ENCODE peak calls at places on chromosomes 3 and 15, in six cellular contexts. M, C, B, X, D and V are unnamed samples.

GRCh38 chr3:62318365-62318751 is 55.0 kb downstream of the FEZF2 start:
- DNase-seq in M (no peak), X (no peak), C (no peak), D (no peak), B (no peak), V (no peak)

GRCh38 chr3:45986303-45986982 is 9.2 kb downstream of the FYCO1 start:
- DNase-seq in B (peak), C (peak), X (no peak), M (no peak), D (peak), V (peak)

GRCh38 chr15:41194444-41194843 is 36.1 kb downstream of the EXD1 start:
- DNase-seq in D (no peak), X (no peak), C (no peak), M (no peak), B (no peak), V (no peak)

GRCh38 chr15:42401544-42402478 is 42.5 kb downstream of the CAPN3 start:
- DNase-seq in X (peak), M (no peak), D (no peak), B (no peak), C (no peak), V (no peak)

GRCh38 chr3:50172615-50173220 is 17.6 kb downstream of the SEMA3F start:
- DNase-seq in B (no peak), C (no peak), X (no peak), D (no peak), M (peak), V (no peak)

GRCh38 chr3:147937341-147937740 is 528.2 kb downstream of the ZIC1 start:
- DNase-seq in B (no peak), C (peak), X (no peak), M (no peak), D (no peak), V (no peak)

GRCh38 chr3:161770532-161771386 is 274.2 kb downstream of the OTOL1 start:
- DNase-seq in M (no peak), B (no peak), X (peak), D (no peak), C (peak), V (peak)

GRCh38 chr3:14425574-14426304 is 23.3 kb downstream of the SLC6A6 start:
- DNase-seq in D (peak), C (no peak), M (no peak), X (peak), B (no peak), V (no peak)

GRCh38 chr3:141795311-141795710 is 32.1 kb downstream of the GRK7 start:
- DNase-seq in C (no peak), D (no peak), X (peak), B (no peak), M (no peak), V (no peak)

GRCh38 chr3:169952045-169952444 is 14.6 kb upstream of the SEC62 start:
- DNase-seq in X (peak), M (no peak), D (no peak), B (no peak), C (no peak), V (peak)

GRCh38 chr3:53243165-53243564 is 12.7 kb downstream of the TKT start:
- DNase-seq in M (peak), X (no peak), D (no peak), B (no peak), C (peak), V (peak)

GRCh38 chr15:100879461-100880138 is at the start of gene ALDH1A3:
- DNase-seq in D (peak), M (peak), C (peak), X (peak), B (no peak), V (peak)

GRCh38 chr3:119481079-119481478 is 12.3 kb downstream of the POGLUT1 start:
- DNase-seq in C (no peak), M (no peak), X (no peak), B (no peak), D (peak), V (no peak)

GRCh38 chr15:92921215-92922131 is 21.3 kb downstream of the CHD2 start:
- DNase-seq in X (no peak), M (no peak), D (peak), C (peak), B (no peak), V (peak)

GRCh38 chr3:169237181-169237580 is 426.3 kb downstream of the MECOM start:
- DNase-seq in M (no peak), C (peak), X (no peak), D (no peak), B (no peak), V (no peak)

GRCh38 chr3:55752911-55753310 is 265.8 kb upstream of the WNT5A start:
- DNase-seq in M (no peak), D (no peak), X (no peak), B (no peak), C (no peak), V (no peak)

GRCh38 chr3:138097192-138097829 is 18.1 kb downstream of the DZIP1L start:
- DNase-seq in M (no peak), X (peak), B (no peak), D (no peak), C (no peak), V (no peak)
- TF ChIP-seq CTCF in M (peak), X (peak), B (no peak), D (peak), C (peak), V (peak)

DNA sequence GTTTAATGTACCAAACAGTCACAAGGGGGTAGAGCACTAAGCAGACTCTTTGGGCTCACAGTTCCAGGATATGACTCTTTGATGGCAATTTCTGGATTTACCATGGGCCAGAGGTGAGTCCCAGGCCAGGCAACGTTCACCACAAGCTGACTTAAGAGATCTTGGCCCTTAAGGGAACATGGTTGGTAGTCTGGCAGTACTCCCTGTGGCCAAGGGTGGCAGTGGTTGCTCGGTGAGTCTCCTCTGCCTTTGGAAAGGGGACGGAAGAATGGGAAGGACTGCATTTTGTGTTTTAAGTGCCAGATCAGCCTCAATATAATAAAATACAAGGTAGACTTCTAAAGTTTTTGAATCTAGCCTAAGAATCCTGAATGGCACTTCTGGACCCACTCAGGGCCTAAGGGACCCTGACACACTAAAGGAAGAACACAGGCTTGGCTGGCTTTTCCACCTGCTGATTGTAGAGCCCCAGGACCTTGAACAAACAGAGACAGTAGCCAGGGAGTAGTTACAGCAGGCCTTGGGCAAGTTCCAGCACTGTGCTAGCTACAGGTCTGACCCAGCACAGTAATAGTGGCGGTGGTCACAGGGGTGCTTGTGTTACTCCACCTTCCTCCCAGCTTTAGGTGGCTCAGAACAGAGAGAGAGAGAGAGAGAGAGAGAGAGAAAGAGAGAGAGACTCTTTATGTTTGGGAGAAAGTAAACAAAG is 730.7 kb upstream of the ALCAM start:
- DNase-seq in B (no peak), M (no peak), D (no peak), C (no peak), X (no peak), V (no peak)
- TF ChIP-seq CTCF in B (no peak), M (no peak), D (no peak), C (peak), X (no peak), V (no peak)

GRCh38 chr15:35182841-35183479 is 97.9 kb upstream of the NANOGP8 start:
- DNase-seq in C (peak), D (no peak), B (no peak), M (no peak), X (no peak), V (no peak)
- TF ChIP-seq CTCF in C (no peak), D (no peak), B (no peak), M (no peak), X (no peak), V (no peak)

GRCh38 chr3:186514296-186515002 is 29.7 kb downstream of the CRYGS start:
- DNase-seq in D (no peak), X (peak), M (no peak), C (no peak), B (no peak), V (peak)
- TF ChIP-seq CTCF in D (peak), X (peak), M (no peak), C (peak), B (peak), V (peak)

GRCh38 chr3:184383033-184383740 is 3.3 kb downstream of the CHRD start:
- DNase-seq in X (no peak), B (no peak), D (no peak), C (no peak), M (no peak), V (no peak)
- TF ChIP-seq CTCF in X (no peak), B (no peak), D (no peak), C (no peak), M (no peak), V (no peak)

GRCh38 chr15:48695835-48696573 is 50.5 kb upstream of the FBN1 start:
- DNase-seq in B (no peak), M (no peak), C (peak), D (no peak), X (no peak), V (no peak)

GRCh38 chr15:48695088-48695834 is 49.8 kb upstream of the FBN1 start:
- DNase-seq in C (peak), M (no peak), B (no peak), D (peak), X (no peak), V (peak)

GRCh38 chr15:48702569-48703239 is 57.2 kb upstream of the FBN1 start:
- DNase-seq in C (peak), X (no peak), M (no peak), B (no peak), D (no peak), V (no peak)

GRCh38 chr15:48693474-48693873 is 48.0 kb upstream of the FBN1 start:
- DNase-seq in M (no peak), D (no peak), X (no peak), C (peak), B (no peak), V (no peak)

DNA sequence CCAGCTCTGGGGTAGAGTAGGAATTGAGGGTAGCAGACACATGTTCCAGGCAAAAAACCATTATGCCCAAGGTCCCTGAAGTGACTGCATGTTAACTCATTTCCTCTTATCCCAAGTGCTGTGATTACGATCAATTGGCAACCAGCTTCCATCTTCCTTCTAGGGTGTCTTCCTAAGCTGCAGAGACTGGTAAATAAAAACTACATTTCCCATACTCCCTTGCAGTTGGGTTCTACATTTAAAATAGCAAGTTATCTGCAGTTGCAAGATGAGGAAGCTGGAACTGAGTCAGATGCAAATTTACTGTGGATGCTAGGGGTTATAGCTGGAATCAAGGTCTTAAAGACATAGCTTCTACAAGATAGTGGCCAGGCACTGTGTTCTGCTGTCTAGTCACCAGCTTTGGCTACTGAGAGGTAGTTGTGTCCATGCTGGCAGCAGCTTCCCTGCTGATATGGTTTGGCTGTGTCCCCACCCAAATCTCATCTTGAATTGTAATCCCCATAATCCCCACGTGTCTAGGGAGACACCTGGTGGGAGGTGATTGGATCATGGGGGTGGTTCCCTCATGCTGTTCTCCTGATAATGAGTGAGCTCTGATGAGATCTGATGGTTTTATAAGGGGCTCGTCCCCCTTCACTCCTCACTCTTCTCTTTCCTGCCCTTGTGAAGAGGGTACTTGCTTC is 51.3 kb upstream of the FBN1 start:
- DNase-seq in D (no peak), X (peak), B (no peak), M (no peak), C (peak), V (no peak)
- TF ChIP-seq CTCF in D (no peak), X (no peak), B (no peak), M (no peak), C (no peak), V (no peak)

DNA sequence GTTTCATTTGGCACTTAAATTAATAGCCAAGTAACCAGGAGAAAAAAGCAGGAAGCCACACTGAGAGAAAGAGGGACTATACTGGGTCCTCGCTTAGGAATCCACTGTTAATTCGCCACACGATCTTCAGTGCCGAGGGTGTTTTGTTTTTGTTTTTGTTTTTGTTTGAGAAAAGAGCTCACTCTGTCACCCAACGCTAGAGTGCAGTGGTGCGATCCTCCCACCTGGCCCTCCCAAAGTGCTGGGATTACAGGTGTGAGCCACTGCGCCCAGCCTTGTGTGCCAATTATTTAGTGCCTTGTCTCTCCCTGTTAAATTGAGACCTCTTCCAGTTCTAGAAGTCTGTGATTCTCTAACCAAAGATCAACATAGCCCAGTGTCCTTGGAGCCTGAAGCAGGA is 53.8 kb upstream of the TPM1 start:
- DNase-seq in C (no peak), D (no peak), B (no peak), M (no peak), X (no peak), V (no peak)
- TF ChIP-seq CTCF in C (no peak), D (no peak), B (no peak), M (no peak), X (no peak), V (no peak)

GRCh38 chr15:68572921-68573320 is 5.9 kb upstream of the CORO2B start:
- DNase-seq in B (no peak), X (no peak), C (no peak), D (no peak), M (peak), V (no peak)
- TF ChIP-seq CTCF in B (no peak), X (no peak), C (no peak), D (no peak), M (no peak), V (no peak)

GRCh38 chr3:182621435-182622240 is 171.7 kb upstream of the ATP11B start:
- DNase-seq in X (no peak), M (no peak), C (no peak), D (no peak), B (no peak), V (no peak)

GRCh38 chr3:182617511-182617910 is 175.8 kb upstream of the ATP11B start:
- DNase-seq in C (no peak), M (no peak), B (no peak), D (no peak), X (no peak), V (peak)

GRCh38 chr3:182620715-182621434 is 172.4 kb upstream of the ATP11B start:
- DNase-seq in X (no peak), B (no peak), M (no peak), D (no peak), C (no peak), V (no peak)

GRCh38 chr3:182618981-182619591 is 174.2 kb upstream of the ATP11B start:
- DNase-seq in B (no peak), C (peak), D (peak), M (no peak), X (no peak), V (peak)

GRCh38 chr3:182618085-182618732 is 175.1 kb upstream of the ATP11B start:
- DNase-seq in M (no peak), D (no peak), X (peak), C (peak), B (no peak), V (peak)
- TF ChIP-seq CTCF in M (peak), D (peak), X (peak), C (peak), B (peak), V (peak)

GRCh38 chr3:72924055-72924454 is 36.2 kb downstream of the GXYLT2 start:
- DNase-seq in C (no peak), X (peak), D (no peak), B (no peak), M (no peak), V (no peak)
- TF ChIP-seq CTCF in C (no peak), X (peak), D (no peak), B (no peak), M (no peak), V (peak)